ENCODE peak calls at places on chromosomes 7 and 10, in five cellular contexts. E is GM03348, B is GM10248, O is NCI-H1694 treated with DMSO at 0.1 percent for 48 hours, L is GM23338. K is an unnamed sample.

GRCh38 chr10:7102557-7103349 is 308.1 kb downstream of the SFMBT2 start:
- DNase-seq in L (no peak), B (no peak), O (no peak), E (no peak), K (no peak)

GRCh38 chr10:129758180-129758579 is 205.9 kb downstream of the EBF3 start:
- DNase-seq in B (no peak), O (no peak), L (no peak), E (no peak), K (no peak)

GRCh38 chr7:47535704-47536628 is 45.9 kb downstream of the TNS3 start:
- DNase-seq in L (peak), E (no peak), O (no peak), B (no peak), K (peak)

GRCh38 chr7:2044311-2044882 is 188.3 kb downstream of the MAD1L1 start:
- DNase-seq in L (no peak), E (no peak), O (no peak), B (no peak), K (no peak)

GRCh38 chr7:105693576-105693975 is 112.3 kb upstream of the EFCAB10 start:
- DNase-seq in L (no peak), O (no peak), E (no peak), B (no peak), K (no peak)

GRCh38 chr10:117382831-117383230 is 7.6 kb upstream of the PDZD8 start:
- DNase-seq in B (no peak), E (no peak), L (no peak), O (no peak), K (no peak)

GRCh38 chr10:29150010-29150409 is 138.9 kb upstream of the LYZL1 start:
- DNase-seq in L (no peak), E (no peak), B (no peak), O (no peak), K (no peak)

GRCh38 chr10:29119374-29119773 is 169.5 kb upstream of the LYZL1 start:
- DNase-seq in L (peak), O (no peak), E (peak), B (no peak), K (peak)

GRCh38 chr10:82162549-82163210 is 287.7 kb downstream of the NRG3 start:
- DNase-seq in L (no peak), E (no peak), B (no peak), O (no peak), K (no peak)